ENCODE peak calls at places on chromosomes 16 and 17, in nine cellular contexts. N is hepatocyte; A is A673; D is right atrium auricular region; U is CD8-positive, alpha-beta memory T cell; K is Karpas-422; E is thoracic aorta; R is effector memory CD4-positive, alpha-beta T cell; G is spleen. Y is an unnamed sample.

GRCh38 chr17:50918933-50919296 is 52.8 kb upstream of the TOB1 start:
- DNase-seq in R (no peak), D (no peak), A (no peak), E (no peak), N (peak; percentile 61), G (no peak), U (no peak), K (no peak), Y (no peak)

GRCh38 chr16:87602005-87602790 is at the start of gene JPH3:
- DNase-seq in U (no peak), R (no peak), A (peak; percentile 22), K (no peak), N (peak; percentile 62), E (no peak), D (no peak), G (no peak), Y (no peak)

GRCh38 chr17:48213797-48214196 is 106.2 kb downstream of the SNX11 start:
- DNase-seq in U (no peak), E (no peak), A (no peak), D (no peak), N (no peak), R (no peak), K (no peak), G (no peak), Y (no peak)

GRCh38 chr16:15854061-15854460 is 2.8 kb downstream of the MYH11 start:
- DNase-seq in N (no peak), K (no peak), R (no peak), U (no peak), A (no peak), G (no peak), E (no peak), D (no peak), Y (no peak)

GRCh38 chr16:2810651-2811050 is 6.4 kb upstream of the PRSS21 start:
- DNase-seq in R (no peak), E (no peak), G (peak; percentile 40), D (no peak), N (no peak), K (no peak), A (no peak), U (peak; percentile 9), Y (no peak)

GRCh38 chr17:978110-979093 is 1.2 kb downstream of the NXN start:
- DNase-seq in A (no peak), K (no peak), N (no peak), G (peak; percentile 80), R (no peak), U (no peak), E (no peak), D (no peak), Y (no peak)

GRCh38 chr17:43578699-43579569 is 32.8 kb upstream of the ETV4 start:
- DNase-seq in G (peak; percentile 81), A (no peak), R (peak; percentile 11), D (no peak), E (no peak), K (no peak), U (no peak), N (peak; percentile 67), Y (peak; percentile 19)

GRCh38 chr16:28112908-28113307 is 49.4 kb upstream of the GSG1L start:
- DNase-seq in D (no peak), G (no peak), K (no peak), E (no peak), A (no peak), R (no peak), N (no peak), U (no peak), Y (no peak)

GRCh38 chr16:66895999-66896398 is 15.7 kb downstream of the PDP2 start:
- DNase-seq in N (no peak), E (no peak), A (no peak), G (no peak), D (no peak), K (no peak), R (no peak), U (peak; percentile 18), Y (no peak)

GRCh38 chr16:51508813-51509212 is 357.7 kb upstream of the SALL1 start:
- DNase-seq in A (peak; percentile 28), R (no peak), N (no peak), G (no peak), D (no peak), E (no peak), U (no peak), K (no peak), Y (no peak)

GRCh38 chr16:58755989-58756649 is 22.0 kb upstream of the GOT2 start:
- DNase-seq in G (peak; percentile 87), N (peak; percentile 87), D (peak; percentile 67), A (peak; percentile 81), E (peak; percentile 19), U (peak; percentile 82), R (peak; percentile 61), K (peak; percentile 94), Y (peak; percentile 65)

GRCh38 chr16:46612121-46612520 is 9.1 kb downstream of the SHCBP1 start:
- DNase-seq in K (peak; percentile 43), D (no peak), N (no peak), E (no peak), U (no peak), A (no peak), R (no peak), G (no peak), Y (no peak)

GRCh38 chr16:11629071-11630030 is 38.9 kb upstream of the SNN start:
- DNase-seq in A (no peak), U (no peak), R (no peak), G (peak; percentile 88), D (no peak), N (no peak), K (no peak), E (no peak), Y (no peak)

DNA sequence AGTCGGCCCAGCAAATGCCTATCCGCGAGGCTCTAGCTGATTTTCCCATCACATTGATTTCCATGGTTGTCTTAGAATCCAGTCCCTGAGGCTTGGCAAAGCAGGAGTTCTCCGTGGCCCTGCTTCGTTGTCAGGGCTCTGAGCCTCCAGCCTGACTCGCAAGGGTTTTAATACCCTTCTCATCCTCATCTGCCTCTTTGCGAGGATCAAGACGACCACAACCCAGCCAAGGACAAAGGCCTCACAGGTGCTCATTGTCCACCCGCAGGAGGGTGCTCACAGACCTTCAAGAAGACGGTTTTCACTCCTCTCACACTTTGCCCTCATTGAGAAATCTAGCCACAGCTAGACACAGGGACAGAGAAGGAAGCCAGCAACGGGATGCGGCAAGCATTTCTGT is 610.8 kb downstream of the KCNJ18 start:
- DNase-seq in R (no peak), N (no peak), U (no peak), D (no peak), E (no peak), G (no peak), A (no peak), K (no peak), Y (no peak)
- H3K9me3 ChIP-seq in R (no peaks in the 10 kb centered on the region), N (no peaks in the 10 kb centered on the region), U (no peaks in the 10 kb centered on the region), D (no peaks in the 10 kb centered on the region), E (no peaks in the 10 kb centered on the region), G (peaks cover 69% of the 10 kb centered on the region), A (peaks cover 12% of the 10 kb centered on the region), K (no peaks in the 10 kb centered on the region), Y (no peaks in the 10 kb centered on the region)

GRCh38 chr16:31842864-31843263 is 30.7 kb upstream of the ZNF267 start:
- DNase-seq in U (no peak), R (no peak), A (no peak), K (no peak), D (no peak), G (no peak), N (no peak), E (no peak), Y (no peak)
- H3K9me3 ChIP-seq in U (no peaks in the 10 kb centered on the region), R (no peaks in the 10 kb centered on the region), A (peaks cover 6% of the 10 kb centered on the region), K (peaks cover 7% of the 10 kb centered on the region), D (peaks cover 12% of the 10 kb centered on the region), G (peaks cover 49% of the 10 kb centered on the region), N (no peaks in the 10 kb centered on the region), E (no peaks in the 10 kb centered on the region), Y (no peaks in the 10 kb centered on the region)

DNA sequence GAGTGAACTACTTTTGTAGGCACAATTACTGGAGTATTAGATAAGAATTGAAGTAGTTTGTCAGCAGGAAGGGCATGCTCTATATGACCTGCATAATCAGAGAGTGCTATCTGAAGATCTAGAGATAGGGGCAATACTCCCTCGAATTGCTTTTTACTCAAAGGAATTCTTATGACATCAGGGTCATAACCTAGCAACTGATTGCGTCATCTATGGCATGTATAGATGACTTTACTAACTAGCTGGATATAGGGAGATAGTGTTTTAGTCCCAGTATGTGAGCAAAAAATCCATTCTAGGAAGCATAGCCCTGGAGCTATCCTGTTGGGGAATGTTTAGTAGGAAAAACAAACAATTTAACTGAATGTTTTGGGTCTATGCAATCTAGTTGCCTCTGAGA is 109.5 kb upstream of the ZNF267 start:
- DNase-seq in U (no peak), D (no peak), R (no peak), G (no peak), E (no peak), A (no peak), N (no peak), K (no peak), Y (no peak)
- H3K9me3 ChIP-seq in U (peaks cover 49% of the 10 kb centered on the region), D (peaks cover 93% of the 10 kb centered on the region), R (peaks cover 40% of the 10 kb centered on the region), G (peaks cover 94% of the 10 kb centered on the region), E (peaks cover 81% of the 10 kb centered on the region), A (peaks cover 33% of the 10 kb centered on the region), N (peaks cover 32% of the 10 kb centered on the region), K (peaks cover 25% of the 10 kb centered on the region), Y (peaks cover 31% of the 10 kb centered on the region)

GRCh38 chr17:70296456-70296855 is 127.1 kb downstream of the KCNJ2 start:
- DNase-seq in K (no peak), E (no peak), D (no peak), A (no peak), G (no peak), R (no peak), N (no peak), U (no peak), Y (no peak)

GRCh38 chr17:70298929-70299529 is 129.7 kb downstream of the KCNJ2 start:
- DNase-seq in R (no peak), E (no peak), G (no peak), A (no peak), K (no peak), U (no peak), N (no peak), D (no peak), Y (no peak)

GRCh38 chr17:70297397-70297796 is 128.1 kb downstream of the KCNJ2 start:
- DNase-seq in D (no peak), N (no peak), K (no peak), U (no peak), A (no peak), R (no peak), E (no peak), G (no peak), Y (no peak)

GRCh38 chr17:70295329-70295728 is 126.0 kb downstream of the KCNJ2 start:
- DNase-seq in D (no peak), A (peak; percentile 22), K (no peak), G (no peak), N (no peak), E (no peak), U (no peak), R (no peak), Y (no peak)

DNA sequence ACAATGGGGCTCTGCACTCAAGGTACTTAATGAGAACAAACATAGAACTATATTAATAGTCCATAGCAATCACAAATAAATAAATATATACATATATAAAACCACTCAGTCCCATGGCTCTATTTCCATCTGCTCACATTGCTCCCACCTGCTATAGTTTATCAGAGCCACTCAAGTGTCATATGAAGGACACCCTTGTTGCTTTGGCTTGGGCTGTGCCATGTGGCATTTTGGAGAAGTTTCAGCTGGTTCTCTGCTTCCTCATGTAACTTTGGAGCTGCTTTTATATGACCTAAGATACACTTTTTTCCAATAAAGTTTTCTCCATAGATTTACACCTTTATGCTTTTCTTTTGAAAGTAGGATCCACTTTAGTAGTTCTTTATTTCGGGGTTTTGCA is 126.4 kb downstream of the KCNJ2 start:
- DNase-seq in N (no peak), U (no peak), K (no peak), E (no peak), D (no peak), A (no peak), R (no peak), G (no peak), Y (no peak)
- H3K9me3 ChIP-seq in N (no peaks in the 10 kb centered on the region), U (no peaks in the 10 kb centered on the region), K (no peaks in the 10 kb centered on the region), E (no peaks in the 10 kb centered on the region), D (no peaks in the 10 kb centered on the region), A (no peaks in the 10 kb centered on the region), R (no peaks in the 10 kb centered on the region), G (peaks cover 4% of the 10 kb centered on the region), Y (no peaks in the 10 kb centered on the region)

GRCh38 chr17:71068351-71068750 is 899.0 kb downstream of the KCNJ2 start:
- DNase-seq in N (no peak), K (no peak), E (no peak), R (no peak), D (no peak), G (no peak), U (no peak), A (no peak), Y (no peak)
- H3K9me3 ChIP-seq in N (no peaks in the 10 kb centered on the region), K (no peaks in the 10 kb centered on the region), E (no peaks in the 10 kb centered on the region), R (no peaks in the 10 kb centered on the region), D (no peaks in the 10 kb centered on the region), G (no peaks in the 10 kb centered on the region), U (no peaks in the 10 kb centered on the region), A (no peaks in the 10 kb centered on the region), Y (no peaks in the 10 kb centered on the region)

Y was measured in T-helper 17 cell.